ENCODE peak calls at places on chromosomes 13 and 19, in five cellular contexts. O is C1 segment of cervical spinal cord; B is NCI-H2227 treated with DMSO at 0.1 percent for 48 hours; C is stimulated activated CD8-positive, alpha-beta memory T cell treated with anti-CD3 and anti-CD28 coated beads, Interleukin-4, amount 100 ng/mL, for 4 hours; M is breast epithelium. Y is an unnamed sample.

GRCh38 chr13:87680298-87680697 is 9.1 kb downstream of the SLITRK5 start:
- DNase-seq in C (no peak), O (no peak), M (no peak), B (no peak), Y (no peak)

GRCh38 chr13:49869514-49869913 is 66.6 kb downstream of the SPRYD7 start:
- DNase-seq in O (no peak), B (no peak), M (no peak), C (no peak), Y (no peak)

GRCh38 chr13:40672310-40673060 is 6.0 kb upstream of the FOXO1 start:
- DNase-seq in C (no peak), M (no peak), O (no peak), B (no peak), Y (peak)

GRCh38 chr13:95624020-95624419 is 20.5 kb downstream of the DZIP1 start:
- DNase-seq in B (peak), C (no peak), O (peak), M (no peak), Y (no peak)

GRCh38 chr13:31043891-31044657 is 111.6 kb downstream of the TEX26 start:
- DNase-seq in C (peak), O (peak), B (peak), M (peak), Y (peak)

GRCh38 chr19:13781547-13781946 is 7.3 kb downstream of the C19orf53 start:
- DNase-seq in O (no peak), C (no peak), M (peak), B (peak), Y (no peak)

GRCh38 chr19:6056801-6057650 is 53.3 kb downstream of the RFX2 start:
- DNase-seq in C (no peak), M (peak), O (no peak), B (peak), Y (peak)

GRCh38 chr19:1566392-1567115 is 1.6 kb downstream of the MEX3D start:
- DNase-seq in M (peak), C (no peak), O (peak), B (peak), Y (peak)

GRCh38 chr19:13788991-13789390 is 6.3 kb upstream of the ZSWIM4 start:
- DNase-seq in O (no peak), M (peak), C (no peak), B (no peak), Y (no peak)

GRCh38 chr13:112686364-112686763 is 3.5 kb upstream of the ATP11A start:
- DNase-seq in M (no peak), O (no peak), B (no peak), C (no peak), Y (no peak)

GRCh38 chr19:47729799-47730520 is 15.4 kb upstream of the NOP53 start:
- DNase-seq in M (peak), C (no peak), O (no peak), B (peak), Y (no peak)

GRCh38 chr19:4279530-4280422 is 710 bp downstream of the SHD start:
- DNase-seq in M (no peak), C (no peak), B (no peak), O (no peak), Y (no peak)

GRCh38 chr13:48645845-48646244 is 7.9 kb upstream of the CYSLTR2 start:
- DNase-seq in C (no peak), B (no peak), O (no peak), M (no peak), Y (no peak)

GRCh38 chr19:14333101-14333871 is 48.0 kb upstream of the ADGRE5 start:
- DNase-seq in C (no peak), B (peak), M (no peak), O (no peak), Y (no peak)

GRCh38 chr19:12967907-12968306 is 1.5 kb upstream of the DAND5 start:
- DNase-seq in B (no peak), O (no peak), M (no peak), C (no peak), Y (no peak)

GRCh38 chr19:1789282-1790020 is 22.6 kb downstream of the ATP8B3 start:
- DNase-seq in O (no peak), M (no peak), B (no peak), C (no peak), Y (no peak)

Y was measured in SW 1271.